ENCODE peak calls at places on chromosomes 2 and 18, in four cellular contexts. J is fibroblast of lung; I is cardiac fibroblast; O is CD8-positive, alpha-beta T cell. M is an unnamed sample.

GRCh38 chr2:216231867-216232266 is 122.7 kb downstream of the XRCC5 start:
- DNase-seq in I (no peak), O (no peak), J (no peak), M (no peak)

GRCh38 chr2:20671036-20671735 is 4.2 kb downstream of the GDF7 start:
- DNase-seq in O (no peak), J (no peak), I (no peak), M (no peak)

GRCh38 chr2:85409719-85410583 is at the start of gene CAPG:
- DNase-seq in I (no peak), O (peak; percentile 48), J (no peak), M (no peak)

GRCh38 chr2:178109813-178110212 is 2.4 kb upstream of the RBM45 start:
- DNase-seq in J (peak; percentile 63), O (no peak), I (peak; percentile 68), M (peak; percentile 25)

GRCh38 chr18:71431171-71431570 is 1113.0 kb downstream of the CBLN2 start:
- DNase-seq in I (no peak), J (no peak), O (no peak), M (no peak)

GRCh38 chr2:98479959-98480524 is 35.4 kb downstream of the INPP4A start:
- DNase-seq in I (peak; percentile 82), O (no peak), J (peak; percentile 54), M (no peak)

GRCh38 chr2:14700753-14701152 is 68.2 kb downstream of the LRATD1 start:
- DNase-seq in I (no peak), J (peak; percentile 87), O (no peak), M (no peak)

GRCh38 chr2:241272298-241272721 is 43.2 kb downstream of the HDLBP start:
- DNase-seq in O (no peak), J (peak; percentile 21), I (peak; percentile 33), M (no peak)

GRCh38 chr2:7633556-7634153 is 716.4 kb downstream of the RNF144A start:
- DNase-seq in I (no peak), J (no peak), O (no peak), M (no peak)

GRCh38 chr2:176554107-176555048 is 285.1 kb downstream of the MTX2 start:
- DNase-seq in J (peak; percentile 66), O (peak; percentile 16), I (peak; percentile 78), M (no peak)

GRCh38 chr2:17867133-17867532 is 11.3 kb upstream of the KCNS3 start:
- DNase-seq in J (no peak), I (no peak), O (no peak), M (no peak)

GRCh38 chr2:96616535-96616934 is 21.6 kb downstream of the KANSL3 start:
- DNase-seq in O (no peak), J (no peak), I (no peak), M (no peak)

GRCh38 chr18:54020971-54021370 is 203.5 kb downstream of the MBD2 start:
- DNase-seq in J (no peak), I (no peak), O (no peak), M (no peak)

GRCh38 chr2:232024457-232024856 is 62.9 kb downstream of the DIS3L2 start:
- DNase-seq in O (no peak), J (no peak), I (no peak), M (no peak)

GRCh38 chr2:181588546-181588945 is 68.4 kb downstream of the CERKL start:
- DNase-seq in O (no peak), J (no peak), I (no peak), M (no peak)

GRCh38 chr2:229901819-229902218 is 20.0 kb downstream of the TRIP12 start:
- DNase-seq in O (no peak), J (peak; percentile 72), I (peak; percentile 67), M (peak; percentile 13)

GRCh38 chr2:176189666-176190641 is 1.5 kb downstream of the HOXD1 start:
- DNase-seq in J (no peak), O (no peak), I (no peak), M (no peak)

GRCh38 chr2:241359481-241360045 is 3.5 kb downstream of the FARP2 start:
- DNase-seq in O (no peak), J (no peak), I (no peak), M (no peak)

GRCh38 chr18:58400337-58400885 is 228.5 kb downstream of the ALPK2 start:
- DNase-seq in O (no peak), J (peak; percentile 38), I (peak; percentile 15), M (peak; percentile 35)

GRCh38 chr2:127968610-127969339 is 59.1 kb downstream of the SAP130 start:
- DNase-seq in I (no peak), J (no peak), O (no peak), M (no peak)

GRCh38 chr18:11512096-11513030 is 97.0 kb upstream of the SLC35G4 start:
- DNase-seq in I (peak; percentile 40), O (no peak), J (peak; percentile 27), M (no peak)

GRCh38 chr2:186693446-186693842 is 416 bp upstream of the FAM171B start:
- DNase-seq in I (no peak), J (no peak), O (no peak), M (no peak)

GRCh38 chr2:186696337-186696736 is 2.5 kb downstream of the FAM171B start:
- DNase-seq in O (no peak), I (no peak), J (no peak), M (no peak)

GRCh38 chr2:186697536-186697935 is 3.7 kb downstream of the FAM171B start:
- DNase-seq in O (no peak), J (no peak), I (no peak), M (no peak)

GRCh38 chr2:186696804-186697203 is 2.9 kb downstream of the FAM171B start:
- DNase-seq in I (no peak), O (no peak), J (no peak), M (no peak)

GRCh38 chr2:186695081-186695756 is 1.4 kb downstream of the FAM171B start:
- DNase-seq in J (peak; percentile 66), I (peak; percentile 67), O (no peak), M (no peak)
- H3K4me3 ChIP-seq in J (peak overlapping the region; percentile 93), I (peak overlapping the region; percentile 72), O (no peak overlapping the region), M (peak overlapping the region; percentile 63)

GRCh38 chr2:69767034-69767433 is 25.1 kb downstream of the ANXA4 start:
- DNase-seq in J (peak; percentile 98), I (peak; percentile 78), O (no peak), M (peak; percentile 71)
- TF ChIP-seq CTCF in J (peak; percentile 58), I (no peak), O (no peak), M (peak; percentile 35)

GRCh38 chr2:213219816-213220215 is 64.4 kb upstream of the SPAG16 start:
- DNase-seq in I (no peak), O (no peak), J (no peak), M (no peak)
- H3K4me3 ChIP-seq in I (no peak overlapping the region), O (no peak overlapping the region), J (no peak overlapping the region), M (no peak overlapping the region)

GRCh38 chr2:167292430-167293171 is 404.3 kb downstream of the XIRP2 start:
- DNase-seq in O (peak; percentile 22), I (peak; percentile 93), J (peak; percentile 95), M (peak; percentile 62)
- TF ChIP-seq CTCF in O (no peak), I (peak; percentile 46), J (peak; percentile 53), M (peak; percentile 32)

GRCh38 chr18:37332764-37333420 is 232.7 kb downstream of the CELF4 start:
- DNase-seq in O (no peak), J (no peak), I (no peak), M (no peak)

GRCh38 chr18:37335337-37335736 is 230.3 kb downstream of the CELF4 start:
- DNase-seq in J (no peak), O (no peak), I (peak; percentile 19), M (no peak)

GRCh38 chr18:37336568-37337285 is 228.9 kb downstream of the CELF4 start:
- DNase-seq in O (no peak), I (no peak), J (no peak), M (no peak)

GRCh38 chr18:37330173-37330572 is 235.4 kb downstream of the CELF4 start:
- DNase-seq in O (no peak), I (no peak), J (no peak), M (no peak)

GRCh38 chr18:37334494-37335125 is 231.0 kb downstream of the CELF4 start:
- DNase-seq in O (no peak), J (peak; percentile 5), I (peak; percentile 42), M (peak; percentile 20)
- H3K4me3 ChIP-seq in O (no peak overlapping the region), J (no peak overlapping the region), I (no peak overlapping the region), M (no peak overlapping the region)

DNA sequence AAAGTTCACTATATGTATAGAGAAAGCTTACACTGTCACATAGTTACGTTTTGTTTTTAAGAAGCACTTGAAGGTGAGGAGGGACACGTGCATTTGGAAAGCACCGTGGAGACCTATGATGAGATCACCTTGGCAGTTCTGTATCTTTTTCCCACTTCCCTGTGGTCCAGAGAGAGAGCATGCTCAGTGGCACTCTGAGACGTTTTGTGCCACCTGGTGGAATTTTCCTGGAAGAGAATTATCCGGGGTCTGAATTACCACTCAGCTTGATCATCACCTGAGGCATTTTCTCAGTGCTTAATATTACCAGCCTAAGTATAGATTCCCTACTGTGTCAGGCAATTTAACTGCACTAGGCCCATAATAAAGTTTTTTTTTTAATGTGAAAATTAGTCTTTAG is 469.4 kb upstream of the SMIM21 start:
- DNase-seq in I (no peak), J (no peak), O (no peak), M (no peak)
- TF ChIP-seq CTCF in I (no peak), J (no peak), O (no peak), M (no peak)

M was measured in AG09309.